ENCODE peak calls at places on chromosomes 7 and 10, in nine cellular contexts. H, Y, G, L, X, C, E, N and K are unnamed samples.

GRCh38 chr7:26151953-26152781 is at the start of gene NFE2L3:
- DNase-seq in H (peak), Y (peak), G (peak), L (peak), X (peak), C (peak), E (peak), N (peak), K (peak)

GRCh38 chr7:104686286-104686685 is 327.7 kb upstream of the KMT2E start:
- DNase-seq in H (no peak), Y (no peak), G (no peak), L (no peak), X (no peak), C (no peak), E (no peak), N (no peak), K (no peak)

GRCh38 chr10:93710333-93710909 is 8.0 kb upstream of the FRA10AC1 start:
- DNase-seq in H (peak), Y (no peak), G (no peak), L (peak), X (no peak), C (no peak), E (no peak), N (no peak), K (no peak)

GRCh38 chr10:114552050-114552449 is 106.0 kb downstream of the ABLIM1 start:
- DNase-seq in H (no peak), Y (no peak), G (no peak), L (no peak), X (no peak), C (no peak), E (no peak), N (no peak), K (no peak)

GRCh38 chr7:54705436-54705835 is 53.6 kb downstream of the SEC61G start:
- DNase-seq in H (no peak), Y (peak), G (no peak), L (peak), X (no peak), C (no peak), E (peak), N (peak), K (peak)

GRCh38 chr7:502296-502695 is 17.4 kb downstream of the PDGFA start:
- DNase-seq in H (no peak), Y (no peak), G (no peak), L (no peak), X (no peak), C (peak), E (no peak), N (no peak), K (no peak)

GRCh38 chr7:34155225-34155908 is 250.0 kb downstream of the BMPER start:
- DNase-seq in H (no peak), Y (peak), G (no peak), L (no peak), X (no peak), C (no peak), E (peak), N (peak), K (peak)

GRCh38 chr7:119377-120163 is 72.8 kb upstream of the FAM20C start:
- DNase-seq in H (no peak), Y (no peak), G (no peak), L (no peak), X (no peak), C (no peak), E (peak), N (no peak), K (no peak)

GRCh38 chr7:108132551-108133265 is 2.5 kb upstream of the LAMB4 start:
- DNase-seq in H (peak), Y (no peak), G (no peak), L (no peak), X (no peak), C (no peak), E (no peak), N (no peak), K (peak)